ENCODE peak calls at places on chromosomes 5 and 9, in five cellular contexts. V is gastrocnemius medialis, P is neuronal stem cell, O is heart left ventricle, H is IMR-90. W is an unnamed sample.
A peak's percentile ranks its signal among the peaks of the same experiment; 100 is the strongest.

GRCh38 chr9:106653111-106653697 is 209.8 kb upstream of the ZNF462 start:
- DNase-seq in V (peak; percentile 8), P (no peak), O (no peak), H (no peak), W (no peak)

GRCh38 chr9:73805111-73805510 is 653.4 kb downstream of the ANXA1 start:
- DNase-seq in V (no peak), P (no peak), O (no peak), H (no peak), W (no peak)

GRCh38 chr9:20315672-20316071 is 306.6 kb downstream of the MLLT3 start:
- DNase-seq in V (no peak), P (no peak), O (no peak), H (peak; percentile 91), W (no peak)

GRCh38 chr5:140631831-140632365 is 1.1 kb downstream of the CD14 start:
- DNase-seq in V (no peak), P (no peak), O (peak; percentile 25), H (no peak), W (no peak)

GRCh38 chr9:96203867-96204412 is 98.0 kb downstream of the HSD17B3 start:
- DNase-seq in V (no peak), P (no peak), O (no peak), H (no peak), W (no peak)

GRCh38 chr9:127555830-127556820 is 56.0 kb upstream of the STXBP1 start:
- DNase-seq in V (peak; percentile 26), P (no peak), O (peak; percentile 51), H (peak; percentile 96), W (peak; percentile 67)

GRCh38 chr5:178670486-178670885 is 43.6 kb upstream of the CLK4 start:
- DNase-seq in V (no peak), P (no peak), O (no peak), H (no peak), W (no peak)

GRCh38 chr5:139369181-139369580 is 13.9 kb downstream of the SLC23A1 start:
- DNase-seq in V (no peak), P (no peak), O (no peak), H (peak; percentile 92), W (no peak)

GRCh38 chr5:57210633-57211032 is 36.8 kb downstream of the GPBP1 start:
- DNase-seq in V (no peak), P (no peak), O (no peak), H (no peak), W (no peak)
- H3K4me1 ChIP-seq in V (peaks cover 41% of the 10 kb centered on the region), P (no peaks in the 10 kb centered on the region), O (peaks cover 55% of the 10 kb centered on the region), H (peaks cover 9% of the 10 kb centered on the region), W (peaks cover 26% of the 10 kb centered on the region)

DNA sequence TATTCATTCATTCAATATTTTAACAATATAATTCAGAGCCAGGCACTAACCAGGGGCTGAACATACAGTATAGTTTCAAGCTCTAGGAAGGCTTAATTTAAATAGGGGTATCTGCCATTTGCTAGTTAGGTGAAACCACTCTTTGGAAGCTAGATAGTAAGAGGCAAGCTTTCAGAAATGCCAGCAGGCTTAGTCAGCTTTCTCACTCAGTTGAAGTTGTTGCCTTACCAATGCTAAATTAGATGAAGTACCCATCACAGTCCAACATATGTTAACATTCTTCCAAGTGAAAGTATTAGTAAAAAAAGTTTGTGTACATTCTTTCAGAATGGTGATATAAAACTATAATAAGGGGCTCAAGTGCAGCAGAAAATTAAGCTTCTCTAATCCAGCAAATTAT is 215.0 kb downstream of the CNTLN start:
- DNase-seq in V (no peak), P (no peak), O (no peak), H (peak; percentile 71), W (no peak)
- H3K4me3 ChIP-seq in V (no peak overlapping the region), P (no peak overlapping the region), O (no peak overlapping the region), H (no peak overlapping the region), W (no peak overlapping the region)

DNA sequence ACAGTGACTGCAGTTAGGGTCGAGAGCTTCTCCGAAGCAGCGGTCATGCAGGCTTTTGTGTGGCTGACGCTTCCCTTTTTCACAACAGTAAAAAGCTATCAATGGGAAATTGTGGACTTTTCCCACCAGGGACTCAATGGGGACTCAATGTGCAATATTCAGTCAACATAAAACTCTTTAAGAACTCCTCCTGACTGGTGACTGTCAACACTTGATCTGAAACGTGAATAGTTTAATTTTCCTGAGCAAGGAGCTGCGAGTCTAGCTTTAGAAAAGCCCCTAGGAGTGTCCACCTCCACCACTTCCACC is 28.7 kb downstream of the EXOC3 start:
- DNase-seq in V (no peak), P (no peak), O (no peak), H (no peak), W (no peak)
- H3K4me1 ChIP-seq in V (peaks cover 24% of the 10 kb centered on the region), P (peaks cover 9% of the 10 kb centered on the region), O (peaks cover 40% of the 10 kb centered on the region), H (peaks cover 7% of the 10 kb centered on the region), W (peaks cover 9% of the 10 kb centered on the region)

GRCh38 chr9:105455836-105456475 is 8.1 kb downstream of the FSD1L start:
- DNase-seq in V (no peak), P (no peak), O (no peak), H (no peak), W (no peak)

GRCh38 chr9:105458404-105458803 is 10.6 kb downstream of the FSD1L start:
- DNase-seq in V (no peak), P (no peak), O (peak; percentile 27), H (no peak), W (no peak)

GRCh38 chr9:105459329-105459728 is 11.5 kb downstream of the FSD1L start:
- DNase-seq in V (no peak), P (no peak), O (no peak), H (no peak), W (no peak)

GRCh38 chr9:105452185-105452584 is 4.4 kb downstream of the FSD1L start:
- DNase-seq in V (no peak), P (no peak), O (no peak), H (no peak), W (no peak)

GRCh38 chr9:105457560-105458294 is 9.9 kb downstream of the FSD1L start:
- DNase-seq in V (peak; percentile 62), P (no peak), O (peak; percentile 69), H (no peak), W (peak; percentile 48)
- H3K4me3 ChIP-seq in V (peak overlapping the region; percentile 50), P (peak overlapping the region; percentile 22), O (peak overlapping the region; percentile 30), H (no peak overlapping the region), W (peak overlapping the region; percentile 26)

GRCh38 chr5:98917433-98917832 is 11.4 kb downstream of the CHD1 start:
- DNase-seq in V (no peak), P (no peak), O (no peak), H (no peak), W (no peak)
- H3K4me1 ChIP-seq in V (peaks cover 18% of the 10 kb centered on the region), P (no peaks in the 10 kb centered on the region), O (peaks cover 26% of the 10 kb centered on the region), H (no peaks in the 10 kb centered on the region), W (no peaks in the 10 kb centered on the region)

W was measured in heart right ventricle.